ENCODE peak calls at places on chromosomes 16 and 17, in five cellular contexts. I is H54; T is stromal cell of bone marrow; J is stimulated activated CD4-positive, alpha-beta T cell treated with anti-CD3 and anti-CD28 coated beads, TNF-alpha, amount 100 ng/mL, for 1 hour; R is activated CD4-positive, CD25-positive, alpha-beta regulatory T cell. N is an unnamed sample.

GRCh38 chr17:60327870-60328362 is 64.0 kb downstream of the USP32 start:
- DNase-seq in R (no peak), J (no peak), I (no peak), T (no peak), N (no peak)

GRCh38 chr17:2215616-2216364 is 87.8 kb downstream of the SMG6 start:
- DNase-seq in R (peak; percentile 22), T (peak; percentile 90), I (peak; percentile 60), J (peak; percentile 36), N (peak; percentile 83)

GRCh38 chr16:85460252-85460982 is 152.7 kb upstream of the GSE1 start:
- DNase-seq in I (no peak), T (no peak), J (no peak), R (no peak), N (no peak)

GRCh38 chr16:89455692-89456091 is 34.7 kb downstream of the ANKRD11 start:
- DNase-seq in I (no peak), R (no peak), J (no peak), T (no peak), N (no peak)

GRCh38 chr16:80788016-80788415 is 16.4 kb downstream of the CDYL2 start:
- DNase-seq in I (no peak), J (no peak), T (no peak), R (no peak), N (no peak)

GRCh38 chr16:15961557-15962205 is 12.3 kb downstream of the ABCC1 start:
- DNase-seq in T (no peak), I (no peak), J (no peak), R (no peak), N (no peak)

GRCh38 chr17:64653985-64654355 is 8.1 kb downstream of the SMURF2 start:
- DNase-seq in R (no peak), T (no peak), I (no peak), J (no peak), N (no peak)

GRCh38 chr17:2631211-2631610 is 37.8 kb downstream of the PAFAH1B1 start:
- DNase-seq in T (no peak), I (no peak), J (no peak), R (no peak), N (no peak)

GRCh38 chr16:81650982-81651562 is 128.0 kb upstream of the PLCG2 start:
- DNase-seq in T (no peak), J (no peak), I (no peak), R (no peak), N (no peak)

GRCh38 chr16:79096246-79096645 is 504.3 kb downstream of the MAF start:
- DNase-seq in T (no peak), R (no peak), J (no peak), I (no peak), N (no peak)

GRCh38 chr17:56770427-56770826 is 63.3 kb downstream of the C17orf67 start:
- DNase-seq in R (no peak), I (no peak), J (no peak), T (no peak), N (no peak)

GRCh38 chr16:30786936-30787612 is at the start of gene ZNF629:
- DNase-seq in T (no peak), I (peak; percentile 85), R (no peak), J (peak; percentile 32), N (no peak)

GRCh38 chr17:38705803-38706624 is 941 bp downstream of the MLLT6 start:
- DNase-seq in R (peak; percentile 47), J (peak; percentile 39), I (no peak), T (no peak), N (no peak)

GRCh38 chr16:27869411-27869810 is 194.1 kb downstream of the GSG1L start:
- DNase-seq in R (no peak), J (no peak), T (no peak), I (no peak), N (no peak)

GRCh38 chr16:3388325-3388724 is 12.5 kb downstream of the ZSCAN32 start:
- DNase-seq in J (no peak), R (no peak), T (no peak), I (no peak), N (no peak)

GRCh38 chr17:32523017-32523680 is 36.4 kb downstream of the CDK5R1 start:
- DNase-seq in T (no peak), J (no peak), I (no peak), R (no peak), N (peak; percentile 71)

GRCh38 chr17:76772842-76773521 is 35.1 kb downstream of the MFSD11 start:
- DNase-seq in T (peak; percentile 79), R (no peak), I (peak; percentile 57), J (no peak), N (no peak)

GRCh38 chr17:55446581-55447205 is 25.1 kb upstream of the MMD start:
- DNase-seq in I (no peak), J (no peak), T (no peak), R (no peak), N (no peak)

GRCh38 chr17:62791235-62792121 is 16.6 kb downstream of the MARCHF10 start:
- DNase-seq in T (peak; percentile 76), J (no peak), I (no peak), R (no peak), N (no peak)

GRCh38 chr17:40122466-40122943 is 734 bp downstream of the MSL1 start:
- DNase-seq in I (no peak), J (no peak), T (no peak), R (no peak), N (peak; percentile 69)

GRCh38 chr16:57268804-57269800 is 15.4 kb downstream of the PLLP start:
- DNase-seq in I (no peak), T (no peak), R (no peak), J (no peak), N (peak; percentile 24)

GRCh38 chr17:50721194-50722010 is 2.0 kb downstream of the LUC7L3 start:
- DNase-seq in R (no peak), I (no peak), J (no peak), T (no peak), N (peak; percentile 67)

N was measured in GM13976.